ENCODE peak calls at places on chromosomes 12 and 14, in seven cellular contexts. O is IMR-90, V is trophoblast cell, Y is H9, G is neuronal stem cell, U is mesenchymal stem cell, H is H1. W is an unnamed sample.
A peak's percentile ranks its signal among the peaks of the same experiment; 100 is the strongest.

GRCh38 chr14:93788307-93788556 is at the start of gene PRIMA1:
- DNase-seq in O (no peak), V (no peak), Y (no peak), G (peak; percentile 37), U (no peak), H (no peak), W (no peak)

GRCh38 chr12:42584539-42585174 is 4.9 kb downstream of the PRICKLE1 start:
- DNase-seq in O (no peak), V (no peak), Y (no peak), G (no peak), U (no peak), H (no peak), W (no peak)

GRCh38 chr14:65222434-65222833 is 120.1 kb upstream of the MAX start:
- DNase-seq in O (peak; percentile 66), V (peak; percentile 34), Y (peak; percentile 66), G (no peak), U (peak; percentile 55), H (peak; percentile 80), W (peak; percentile 76)

GRCh38 chr12:40261937-40262336 is 37.1 kb downstream of the LRRK2 start:
- DNase-seq in O (no peak), V (no peak), Y (no peak), G (no peak), U (no peak), H (no peak), W (no peak)

GRCh38 chr14:74062809-74063150 is 21.5 kb downstream of the ALDH6A1 start:
- DNase-seq in O (peak; percentile 15), V (peak; percentile 57), Y (no peak), G (no peak), U (peak; percentile 36), H (no peak), W (no peak)

GRCh38 chr14:33359288-33359881 is 420.7 kb downstream of the NPAS3 start:
- DNase-seq in O (no peak), V (no peak), Y (no peak), G (no peak), U (peak; percentile 46), H (no peak), W (no peak)

GRCh38 chr12:110561471-110562201 is 21.5 kb downstream of the PPTC7 start:
- DNase-seq in O (no peak), V (peak; percentile 83), Y (no peak), G (no peak), U (no peak), H (no peak), W (no peak)

GRCh38 chr12:25017336-25017735 is 68.4 kb upstream of the BCAT1 start:
- DNase-seq in O (peak; percentile 41), V (no peak), Y (no peak), G (no peak), U (no peak), H (no peak), W (no peak)

GRCh38 chr14:93857500-93857899 is 69.2 kb upstream of the PRIMA1 start:
- DNase-seq in O (no peak), V (no peak), Y (peak; percentile 63), G (no peak), U (no peak), H (no peak), W (peak; percentile 65)

GRCh38 chr12:45989857-45990467 is 412 bp downstream of the SCAF11 start:
- DNase-seq in O (peak; percentile 47), V (peak; percentile 44), Y (peak; percentile 56), G (peak; percentile 56), U (peak; percentile 79), H (peak; percentile 62), W (peak; percentile 68)

GRCh38 chr12:6935551-6936377 is 7.9 kb upstream of the RNU7-1 start:
- DNase-seq in O (no peak), V (no peak), Y (no peak), G (no peak), U (no peak), H (no peak), W (no peak)

GRCh38 chr14:76786556-76786955 is 25.3 kb downstream of the VASH1 start:
- DNase-seq in O (no peak), V (no peak), Y (no peak), G (no peak), U (no peak), H (peak; percentile 24), W (no peak)

GRCh38 chr12:47419500-47419899 is 286.3 kb downstream of the RPAP3 start:
- DNase-seq in O (peak; percentile 79), V (no peak), Y (no peak), G (no peak), U (peak; percentile 62), H (no peak), W (peak; percentile 26)

GRCh38 chr12:57452937-57453509 is 2.1 kb upstream of the INHBE start:
- DNase-seq in O (peak; percentile 84), V (peak; percentile 68), Y (peak; percentile 93), G (no peak), U (peak; percentile 88), H (peak; percentile 94), W (peak; percentile 90)

GRCh38 chr14:103542545-103543088 is 13.6 kb downstream of the TRMT61A start:
- DNase-seq in O (no peak), V (no peak), Y (peak; percentile 94), G (peak; percentile 91), U (no peak), H (peak; percentile 90), W (peak; percentile 88)

GRCh38 chr12:53115112-53115890 is 12.0 kb downstream of the SOAT2 start:
- DNase-seq in O (no peak), V (no peak), Y (peak; percentile 96), G (no peak), U (no peak), H (peak; percentile 90), W (peak; percentile 55)

GRCh38 chr12:879641-880040 is 69.9 kb downstream of the RAD52 start:
- DNase-seq in O (peak; percentile 86), V (no peak), Y (no peak), G (no peak), U (peak; percentile 29), H (no peak), W (no peak)

GRCh38 chr12:2495452-2496112 is 299.2 kb upstream of the FKBP4 start:
- DNase-seq in O (no peak), V (no peak), Y (no peak), G (no peak), U (no peak), H (no peak), W (peak; percentile 4)

GRCh38 chr12:33676866-33677265 is 237.2 kb upstream of the SYT10 start:
- DNase-seq in O (no peak), V (no peak), Y (no peak), G (no peak), U (no peak), H (no peak), W (no peak)
- H2AK5ac ChIP-seq in O (no peak overlapping the region), V (no peak overlapping the region), Y (no peak overlapping the region), G (no peak overlapping the region), U (no peak overlapping the region), H (no peak overlapping the region), W (no peak overlapping the region)

DNA sequence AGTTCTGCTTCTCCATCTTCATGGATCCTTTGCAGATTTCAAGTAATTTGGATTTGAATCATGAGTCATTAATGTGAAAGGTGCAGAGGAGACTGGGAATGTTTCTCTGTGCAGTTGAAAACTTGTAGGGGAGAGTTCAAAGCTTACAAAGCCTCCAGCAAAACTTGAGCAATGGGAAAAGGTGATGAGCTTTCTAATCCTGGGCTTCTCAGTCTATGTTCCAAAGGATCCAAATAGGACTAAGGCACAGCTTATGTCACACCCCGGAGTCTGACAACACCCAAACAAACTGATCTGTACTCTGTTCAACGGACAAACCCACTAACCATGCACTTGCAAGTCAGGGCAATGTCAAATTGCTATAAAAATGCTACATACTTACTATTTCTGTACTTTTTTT is 134.8 kb downstream of the DUSP6 start:
- DNase-seq in O (no peak), V (no peak), Y (no peak), G (no peak), U (peak; percentile 20), H (no peak), W (no peak)
- H2AK5ac ChIP-seq in O (no peak overlapping the region), V (no peak overlapping the region), Y (no peak overlapping the region), G (no peak overlapping the region), U (no peak overlapping the region), H (no peak overlapping the region), W (no peak overlapping the region)

DNA sequence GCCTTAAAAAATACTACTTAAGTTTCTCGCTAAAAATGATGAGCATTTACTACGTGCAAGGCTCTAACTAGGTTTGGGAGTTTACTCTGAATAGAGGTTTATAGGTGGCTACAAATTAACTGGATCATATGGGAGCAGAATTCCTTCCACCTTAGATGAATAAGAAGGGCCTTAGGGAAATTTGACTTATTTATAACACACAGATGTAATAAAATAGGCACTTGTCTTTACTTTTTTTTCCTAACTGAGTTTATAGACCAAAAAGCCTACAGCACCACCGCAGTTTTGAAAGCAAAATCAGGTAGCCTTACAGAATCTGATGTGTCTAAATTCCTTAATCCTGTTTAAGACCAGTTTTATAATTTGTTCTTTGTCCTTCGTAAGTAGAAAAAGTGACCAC is 10.5 kb downstream of the AEBP2 start:
- DNase-seq in O (no peak), V (no peak), Y (no peak), G (no peak), U (no peak), H (no peak), W (no peak)
- H2AK5ac ChIP-seq in O (no peak overlapping the region), V (no peak overlapping the region), Y (no peak overlapping the region), G (no peak overlapping the region), U (no peak overlapping the region), H (no peak overlapping the region), W (no peak overlapping the region)

DNA sequence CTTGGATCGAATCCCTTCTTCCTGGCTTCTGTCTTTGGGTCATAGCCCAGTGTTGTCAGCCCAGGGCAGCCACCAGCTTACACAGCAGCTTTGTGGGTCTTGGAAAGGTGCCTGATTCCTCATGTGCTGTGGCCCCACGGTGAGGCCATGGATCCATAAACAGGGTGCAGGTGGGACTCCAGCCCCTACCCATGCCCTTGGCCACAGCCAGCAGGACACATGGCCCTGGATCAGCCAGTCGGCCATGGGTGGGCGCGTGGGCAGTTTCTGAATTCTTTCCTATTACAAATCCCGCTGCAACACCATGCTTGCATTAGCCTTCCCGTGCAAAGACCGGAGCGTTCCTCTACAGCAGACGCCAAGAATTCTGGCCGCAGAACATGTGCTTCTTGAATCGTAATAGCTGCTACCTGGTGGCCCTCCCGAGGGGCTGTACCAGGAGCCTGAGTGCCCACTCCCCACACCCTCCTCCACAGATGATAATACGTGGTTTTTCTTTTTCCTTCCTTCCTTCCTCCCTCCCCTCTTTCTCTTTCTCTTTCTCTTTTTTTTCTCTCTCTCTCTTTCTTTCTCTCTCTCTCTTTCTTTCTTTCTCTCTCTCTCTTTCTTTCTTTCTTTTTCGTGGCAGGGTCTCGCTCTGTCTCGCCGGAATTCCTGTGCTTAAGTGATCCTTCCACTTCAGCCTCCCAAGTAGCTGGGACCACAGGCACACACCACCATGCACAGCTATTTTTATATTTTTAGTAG is 2.9 kb upstream of the MMP17 start:
- DNase-seq in O (no peak), V (no peak), Y (peak; percentile 30), G (no peak), U (no peak), H (no peak), W (no peak)
- H2AK5ac ChIP-seq in O (no peak overlapping the region), V (no peak overlapping the region), Y (no peak overlapping the region), G (no peak overlapping the region), U (no peak overlapping the region), H (no peak overlapping the region), W (no peak overlapping the region)

DNA sequence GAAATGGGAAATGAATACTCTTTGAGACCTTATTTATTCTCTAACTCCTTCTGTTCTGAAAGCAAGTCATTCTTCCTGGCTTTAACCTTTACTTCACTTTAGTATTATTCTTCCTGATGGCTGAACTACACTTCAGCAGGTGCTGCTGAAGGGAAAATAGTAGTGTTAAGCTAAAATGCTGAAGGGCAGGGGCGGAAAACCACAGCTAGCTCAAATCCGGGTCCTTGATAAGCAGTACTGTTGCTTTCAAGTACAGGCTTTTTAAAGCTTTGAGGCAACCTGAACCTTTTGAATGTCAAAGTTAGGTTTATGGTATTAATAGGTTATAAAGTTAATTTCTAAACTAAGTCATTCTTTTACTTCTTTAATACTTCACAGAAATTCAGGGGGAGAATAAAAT is 10.7 kb downstream of the CCDC196 start:
- DNase-seq in O (no peak), V (no peak), Y (no peak), G (no peak), U (no peak), H (no peak), W (no peak)
- H2AK5ac ChIP-seq in O (no peak overlapping the region), V (no peak overlapping the region), Y (no peak overlapping the region), G (no peak overlapping the region), U (no peak overlapping the region), H (no peak overlapping the region), W (no peak overlapping the region)

W was measured in mesendoderm.